ENCODE peak calls at places on chromosomes 11 and 22, in seven cellular contexts. One of them, this sample, is unnamed.
A peak's percentile ranks its signal among the peaks of the same experiment; 100 is the strongest.

GRCh38 chr22:36405221-36405631 is 17.5 kb upstream of the MYH9 start:
- DNase-seq in OCI-LY7: peak; percentile 55
- DNase-seq in C1 segment of cervical spinal cord: no peak
- DNase-seq in T-cell: peak; percentile 29
- DNase-seq in activated naive CD4-positive, alpha-beta T cell: no peak
- DNase-seq in nucleus accumbens: no peak
- DNase-seq in stimulated activated CD4-positive, alpha-beta T cell treated with anti-CD3 and anti-CD28 coated beads, Interleukin-4, amount 100 ng/mL, for 48 hours: no peak
- DNase-seq in this sample: no peak

GRCh38 chr11:17595526-17596309 is 48.7 kb downstream of the OTOG start:
- DNase-seq in C1 segment of cervical spinal cord: no peak
- DNase-seq in T-cell: no peak
- DNase-seq in activated naive CD4-positive, alpha-beta T cell: no peak
- DNase-seq in nucleus accumbens: no peak
- DNase-seq in OCI-LY7: no peak
- DNase-seq in stimulated activated CD4-positive, alpha-beta T cell treated with anti-CD3 and anti-CD28 coated beads, Interleukin-4, amount 100 ng/mL, for 48 hours: no peak
- DNase-seq in this sample: no peak

GRCh38 chr22:23098718-23099524 is 28.6 kb downstream of the GNAZ start:
- DNase-seq in activated naive CD4-positive, alpha-beta T cell: no peak
- DNase-seq in OCI-LY7: no peak
- DNase-seq in C1 segment of cervical spinal cord: peak; percentile 40
- DNase-seq in nucleus accumbens: peak; percentile 29
- DNase-seq in T-cell: no peak
- DNase-seq in stimulated activated CD4-positive, alpha-beta T cell treated with anti-CD3 and anti-CD28 coated beads, Interleukin-4, amount 100 ng/mL, for 48 hours: no peak
- DNase-seq in this sample: no peak

GRCh38 chr11:63023851-63024648 is 8.4 kb upstream of the SLC22A8 start:
- DNase-seq in OCI-LY7: peak; percentile 73
- DNase-seq in activated naive CD4-positive, alpha-beta T cell: peak; percentile 90
- DNase-seq in nucleus accumbens: peak; percentile 58
- DNase-seq in C1 segment of cervical spinal cord: peak; percentile 62
- DNase-seq in T-cell: peak; percentile 82
- DNase-seq in stimulated activated CD4-positive, alpha-beta T cell treated with anti-CD3 and anti-CD28 coated beads, Interleukin-4, amount 100 ng/mL, for 48 hours: peak; percentile 91
- DNase-seq in this sample: peak; percentile 35

GRCh38 chr11:123569387-123569786 is 85.0 kb downstream of the SCN3B start:
- DNase-seq in T-cell: no peak
- DNase-seq in OCI-LY7: no peak
- DNase-seq in stimulated activated CD4-positive, alpha-beta T cell treated with anti-CD3 and anti-CD28 coated beads, Interleukin-4, amount 100 ng/mL, for 48 hours: no peak
- DNase-seq in activated naive CD4-positive, alpha-beta T cell: no peak
- DNase-seq in C1 segment of cervical spinal cord: no peak
- DNase-seq in nucleus accumbens: no peak
- DNase-seq in this sample: no peak

GRCh38 chr11:37642321-37642720 is 1044.3 kb upstream of the RAG2 start:
- DNase-seq in stimulated activated CD4-positive, alpha-beta T cell treated with anti-CD3 and anti-CD28 coated beads, Interleukin-4, amount 100 ng/mL, for 48 hours: no peak
- DNase-seq in T-cell: no peak
- DNase-seq in OCI-LY7: no peak
- DNase-seq in activated naive CD4-positive, alpha-beta T cell: no peak
- DNase-seq in nucleus accumbens: no peak
- DNase-seq in C1 segment of cervical spinal cord: no peak
- DNase-seq in this sample: no peak

GRCh38 chr11:61120865-61121831 is 18.9 kb downstream of the CD5 start:
- DNase-seq in OCI-LY7: no peak
- DNase-seq in stimulated activated CD4-positive, alpha-beta T cell treated with anti-CD3 and anti-CD28 coated beads, Interleukin-4, amount 100 ng/mL, for 48 hours: no peak
- DNase-seq in C1 segment of cervical spinal cord: no peak
- DNase-seq in T-cell: peak; percentile 72
- DNase-seq in nucleus accumbens: no peak
- DNase-seq in activated naive CD4-positive, alpha-beta T cell: no peak
- DNase-seq in this sample: no peak

GRCh38 chr11:71481101-71481960 is 28.3 kb downstream of the NADSYN1 start:
- DNase-seq in OCI-LY7: no peak
- DNase-seq in T-cell: no peak
- DNase-seq in C1 segment of cervical spinal cord: no peak
- DNase-seq in stimulated activated CD4-positive, alpha-beta T cell treated with anti-CD3 and anti-CD28 coated beads, Interleukin-4, amount 100 ng/mL, for 48 hours: no peak
- DNase-seq in activated naive CD4-positive, alpha-beta T cell: no peak
- DNase-seq in nucleus accumbens: no peak
- DNase-seq in this sample: no peak

GRCh38 chr11:10348650-10349280 is 43.9 kb downstream of the ADM start:
- DNase-seq in C1 segment of cervical spinal cord: no peak
- DNase-seq in OCI-LY7: no peak
- DNase-seq in stimulated activated CD4-positive, alpha-beta T cell treated with anti-CD3 and anti-CD28 coated beads, Interleukin-4, amount 100 ng/mL, for 48 hours: no peak
- DNase-seq in nucleus accumbens: no peak
- DNase-seq in T-cell: no peak
- DNase-seq in activated naive CD4-positive, alpha-beta T cell: no peak
- DNase-seq in this sample: no peak

GRCh38 chr22:41445171-41446056 is 1.2 kb downstream of the TOB2 start:
- DNase-seq in OCI-LY7: peak; percentile 60
- DNase-seq in nucleus accumbens: peak; percentile 27
- DNase-seq in C1 segment of cervical spinal cord: no peak
- DNase-seq in T-cell: peak; percentile 40
- DNase-seq in activated naive CD4-positive, alpha-beta T cell: no peak
- DNase-seq in stimulated activated CD4-positive, alpha-beta T cell treated with anti-CD3 and anti-CD28 coated beads, Interleukin-4, amount 100 ng/mL, for 48 hours: no peak
- DNase-seq in this sample: no peak

GRCh38 chr11:86588566-86589090 is 83.8 kb downstream of the ME3 start:
- DNase-seq in T-cell: no peak
- DNase-seq in OCI-LY7: no peak
- DNase-seq in activated naive CD4-positive, alpha-beta T cell: no peak
- DNase-seq in nucleus accumbens: no peak
- DNase-seq in C1 segment of cervical spinal cord: no peak
- DNase-seq in stimulated activated CD4-positive, alpha-beta T cell treated with anti-CD3 and anti-CD28 coated beads, Interleukin-4, amount 100 ng/mL, for 48 hours: no peak
- DNase-seq in this sample: no peak

GRCh38 chr11:121890377-121890776 is 225.6 kb downstream of the BLID start:
- DNase-seq in T-cell: no peak
- DNase-seq in stimulated activated CD4-positive, alpha-beta T cell treated with anti-CD3 and anti-CD28 coated beads, Interleukin-4, amount 100 ng/mL, for 48 hours: no peak
- DNase-seq in activated naive CD4-positive, alpha-beta T cell: no peak
- DNase-seq in C1 segment of cervical spinal cord: no peak
- DNase-seq in OCI-LY7: no peak
- DNase-seq in nucleus accumbens: no peak
- DNase-seq in this sample: no peak

GRCh38 chr11:12201016-12201985 is 90.9 kb downstream of the MICAL2 start:
- DNase-seq in OCI-LY7: no peak
- DNase-seq in nucleus accumbens: no peak
- DNase-seq in T-cell: no peak
- DNase-seq in activated naive CD4-positive, alpha-beta T cell: no peak
- DNase-seq in C1 segment of cervical spinal cord: no peak
- DNase-seq in stimulated activated CD4-positive, alpha-beta T cell treated with anti-CD3 and anti-CD28 coated beads, Interleukin-4, amount 100 ng/mL, for 48 hours: no peak
- DNase-seq in this sample: no peak

GRCh38 chr11:20369816-20370215 is 6.3 kb downstream of the HTATIP2 start:
- DNase-seq in OCI-LY7: no peak
- DNase-seq in T-cell: no peak
- DNase-seq in activated naive CD4-positive, alpha-beta T cell: no peak
- DNase-seq in stimulated activated CD4-positive, alpha-beta T cell treated with anti-CD3 and anti-CD28 coated beads, Interleukin-4, amount 100 ng/mL, for 48 hours: no peak
- DNase-seq in nucleus accumbens: no peak
- DNase-seq in C1 segment of cervical spinal cord: no peak
- DNase-seq in this sample: no peak

GRCh38 chr11:128428876-128429416 is 158.4 kb downstream of the ETS1 start:
- DNase-seq in OCI-LY7: no peak
- DNase-seq in T-cell: no peak
- DNase-seq in C1 segment of cervical spinal cord: no peak
- DNase-seq in nucleus accumbens: no peak
- DNase-seq in stimulated activated CD4-positive, alpha-beta T cell treated with anti-CD3 and anti-CD28 coated beads, Interleukin-4, amount 100 ng/mL, for 48 hours: no peak
- DNase-seq in activated naive CD4-positive, alpha-beta T cell: no peak
- DNase-seq in this sample: no peak

GRCh38 chr22:39253427-39254070 is 8.8 kb upstream of the PDGFB start:
- DNase-seq in stimulated activated CD4-positive, alpha-beta T cell treated with anti-CD3 and anti-CD28 coated beads, Interleukin-4, amount 100 ng/mL, for 48 hours: no peak
- DNase-seq in T-cell: no peak
- DNase-seq in OCI-LY7: no peak
- DNase-seq in C1 segment of cervical spinal cord: no peak
- DNase-seq in nucleus accumbens: no peak
- DNase-seq in activated naive CD4-positive, alpha-beta T cell: no peak
- DNase-seq in this sample: no peak